ENCODE peak calls at places on chromosomes 12 and 14, in seven cellular contexts. Z is suprapubic skin; P is CD4-positive, alpha-beta T cell; S is stomach; A is astrocyte; C is breast epithelium; E is effector memory CD4-positive, alpha-beta T cell. Q is an unnamed sample.
A peak's percentile ranks its signal among the peaks of the same experiment; 100 is the strongest.

GRCh38 chr14:74973003-74973614 is 17.7 kb upstream of the PGF start:
- DNase-seq in P (no peak), A (peak; percentile 35), Z (no peak), C (no peak), S (no peak), E (no peak), Q (peak; percentile 58)

GRCh38 chr12:95997276-95997675 is 1.1 kb upstream of the HAL start:
- DNase-seq in A (no peak), C (no peak), Z (no peak), P (no peak), E (no peak), S (no peak), Q (no peak)

GRCh38 chr14:67722293-67722692 is 20.6 kb downstream of the RDH12 start:
- DNase-seq in C (no peak), P (no peak), E (no peak), S (peak; percentile 69), Z (no peak), A (peak; percentile 27), Q (no peak)

GRCh38 chr14:64388533-64389243 is 535 bp downstream of the MTHFD1 start:
- DNase-seq in C (no peak), P (no peak), E (no peak), A (peak; percentile 26), S (peak; percentile 38), Z (no peak), Q (peak; percentile 34)

GRCh38 chr12:1606021-1606622 is 11.7 kb upstream of the FBXL14 start:
- DNase-seq in S (peak; percentile 96), A (peak; percentile 77), C (peak; percentile 86), P (peak; percentile 69), E (peak; percentile 23), Z (peak; percentile 95), Q (peak; percentile 98)

GRCh38 chr12:105369014-105369413 is 38.5 kb downstream of the C12orf75 start:
- DNase-seq in C (no peak), E (no peak), P (no peak), A (peak; percentile 73), S (no peak), Z (no peak), Q (no peak)

GRCh38 chr14:93092606-93093556 is 22.8 kb downstream of the ITPK1 start:
- DNase-seq in A (no peak), P (no peak), Z (no peak), E (no peak), S (no peak), C (no peak), Q (no peak)

GRCh38 chr14:58882577-58883018 is 244.8 kb downstream of the DACT1 start:
- DNase-seq in E (no peak), S (no peak), C (no peak), A (peak; percentile 80), Z (no peak), P (no peak), Q (peak; percentile 88)

GRCh38 chr12:18998343-18999270 is 130.9 kb upstream of the PLEKHA5 start:
- DNase-seq in A (peak; percentile 89), Z (no peak), P (no peak), C (no peak), S (no peak), E (no peak), Q (no peak)

GRCh38 chr12:124954771-124955170 is 34.2 kb downstream of the DHX37 start:
- DNase-seq in C (no peak), E (no peak), P (no peak), S (no peak), A (no peak), Z (no peak), Q (no peak)

GRCh38 chr12:91413591-91413990 is 231.0 kb upstream of the DCN start:
- DNase-seq in C (no peak), A (peak; percentile 57), Z (no peak), E (no peak), S (no peak), P (no peak), Q (peak; percentile 49)

GRCh38 chr12:48977290-48978281 is 536 bp upstream of the WNT1 start:
- DNase-seq in P (peak; percentile 82), E (peak; percentile 78), C (no peak), A (peak; percentile 46), S (peak; percentile 67), Z (peak; percentile 83), Q (no peak)

GRCh38 chr12:47280543-47281330 is 201.0 kb upstream of the AMIGO2 start:
- DNase-seq in A (peak; percentile 58), P (no peak), S (no peak), C (no peak), E (no peak), Z (no peak), Q (no peak)

GRCh38 chr14:80468331-80469122 is 257.2 kb upstream of the DIO2 start:
- DNase-seq in A (no peak), C (no peak), Z (no peak), S (no peak), P (no peak), E (no peak), Q (peak; percentile 36)

GRCh38 chr14:93857500-93857899 is 69.2 kb upstream of the PRIMA1 start:
- DNase-seq in C (no peak), Z (no peak), S (no peak), P (no peak), A (no peak), E (no peak), Q (no peak)

GRCh38 chr14:44803239-44803905 is 158.4 kb downstream of the KLHL28 start:
- DNase-seq in S (no peak), A (peak; percentile 30), E (no peak), P (no peak), Z (no peak), C (no peak), Q (peak; percentile 78)

GRCh38 chr14:61934385-61934784 is 172.2 kb downstream of the SNAPC1 start:
- DNase-seq in E (no peak), A (peak; percentile 94), S (no peak), P (no peak), C (no peak), Z (no peak), Q (no peak)

GRCh38 chr12:93060666-93061413 is 131.7 kb upstream of the EEA1 start:
- DNase-seq in A (peak; percentile 32), S (no peak), Z (no peak), E (no peak), C (no peak), P (no peak), Q (peak; percentile 23)

GRCh38 chr12:75599061-75599460 is 87.7 kb upstream of the KRR1 start:
- DNase-seq in P (no peak), A (no peak), E (no peak), S (no peak), Z (no peak), C (no peak), Q (no peak)

GRCh38 chr14:61264022-61264571 is 17.0 kb downstream of the TMEM30B start:
- DNase-seq in A (no peak), Z (no peak), E (no peak), S (no peak), C (no peak), P (no peak), Q (no peak)

GRCh38 chr14:36582874-36583241 is 444 bp upstream of the NKX2-8 start:
- DNase-seq in Z (no peak), C (no peak), P (no peak), S (no peak), E (no peak), A (no peak), Q (no peak)
- H3K27me3 ChIP-seq in Z (peaks cover 87% of the 10 kb centered on the region), C (no peaks in the 10 kb centered on the region), P (peaks cover 84% of the 10 kb centered on the region), S (peaks cover 97% of the 10 kb centered on the region), E (peaks cover 19% of the 10 kb centered on the region), A (peaks cover 66% of the 10 kb centered on the region), Q (no peaks in the 10 kb centered on the region)

DNA sequence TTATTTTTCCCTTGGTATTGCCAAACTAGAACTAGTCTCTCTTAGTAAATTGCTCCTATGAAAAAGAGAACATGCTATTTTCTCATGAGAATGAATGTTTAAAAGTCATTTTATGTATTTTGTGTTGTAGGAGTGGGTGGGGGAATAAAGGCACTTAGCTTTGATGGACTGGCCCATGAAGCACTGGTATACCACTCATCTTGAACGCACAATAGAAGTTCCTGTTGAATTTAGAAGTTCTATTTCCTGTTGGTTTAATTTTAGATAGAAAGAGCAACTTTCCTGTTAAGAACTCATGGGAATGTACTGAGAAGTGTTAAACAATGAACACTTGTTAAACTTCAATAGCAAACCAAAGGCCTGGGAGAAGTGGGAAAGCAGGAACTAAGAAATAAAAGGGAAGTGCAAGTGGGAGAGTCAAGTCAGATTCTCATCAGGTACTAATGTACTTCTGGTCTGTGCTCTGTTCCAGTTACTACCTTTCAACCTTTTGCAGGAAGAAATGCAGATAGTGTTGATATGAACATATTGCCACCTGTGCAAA is 23.1 kb downstream of the TTC6 start:
- DNase-seq in P (no peak), E (no peak), A (no peak), Z (no peak), C (no peak), S (no peak), Q (no peak)
- H3K27me3 ChIP-seq in P (no peaks in the 10 kb centered on the region), E (no peaks in the 10 kb centered on the region), A (no peaks in the 10 kb centered on the region), Z (peaks cover 24% of the 10 kb centered on the region), C (no peaks in the 10 kb centered on the region), S (peaks cover 27% of the 10 kb centered on the region), Q (no peaks in the 10 kb centered on the region)

GRCh38 chr12:65019696-65020095 is 101.4 kb downstream of the WIF1 start:
- DNase-seq in A (no peak), Z (no peak), C (no peak), S (no peak), P (no peak), E (no peak), Q (peak; percentile 97)

GRCh38 chr12:65022441-65022840 is 98.7 kb downstream of the WIF1 start:
- DNase-seq in E (no peak), Z (no peak), C (no peak), S (no peak), A (no peak), P (no peak), Q (no peak)

GRCh38 chr12:65025070-65025469 is 96.0 kb downstream of the WIF1 start:
- DNase-seq in C (no peak), Z (no peak), P (no peak), S (no peak), A (no peak), E (no peak), Q (no peak)

GRCh38 chr12:65022960-65023359 is 98.1 kb downstream of the WIF1 start:
- DNase-seq in A (no peak), S (no peak), Z (no peak), C (no peak), E (no peak), P (no peak), Q (peak; percentile 45)

DNA sequence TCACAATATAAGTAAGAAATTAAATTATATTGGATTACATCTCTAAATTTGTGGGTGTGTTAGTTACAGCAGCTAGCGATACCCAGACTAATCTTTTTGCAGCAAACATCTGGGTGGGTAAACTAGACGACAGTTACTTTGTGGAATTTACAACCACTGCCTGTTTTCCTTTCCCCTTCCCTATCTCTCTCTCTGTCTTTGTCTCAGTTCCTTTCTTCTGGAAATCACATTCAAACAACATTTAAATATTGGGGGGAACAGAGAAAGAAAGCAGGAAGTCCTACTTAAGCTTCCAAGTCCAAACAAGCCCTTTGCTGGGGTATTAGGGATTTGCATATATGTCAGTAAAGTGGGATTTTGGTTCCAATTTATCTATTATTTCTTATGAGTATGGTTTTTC is 97.6 kb downstream of the WIF1 start:
- DNase-seq in C (no peak), A (no peak), Z (no peak), S (no peak), P (no peak), E (no peak), Q (no peak)
- H3K27me3 ChIP-seq in C (no peaks in the 10 kb centered on the region), A (peaks cover 13% of the 10 kb centered on the region), Z (no peaks in the 10 kb centered on the region), S (peaks cover 3% of the 10 kb centered on the region), P (no peaks in the 10 kb centered on the region), E (no peaks in the 10 kb centered on the region), Q (no peaks in the 10 kb centered on the region)

DNA sequence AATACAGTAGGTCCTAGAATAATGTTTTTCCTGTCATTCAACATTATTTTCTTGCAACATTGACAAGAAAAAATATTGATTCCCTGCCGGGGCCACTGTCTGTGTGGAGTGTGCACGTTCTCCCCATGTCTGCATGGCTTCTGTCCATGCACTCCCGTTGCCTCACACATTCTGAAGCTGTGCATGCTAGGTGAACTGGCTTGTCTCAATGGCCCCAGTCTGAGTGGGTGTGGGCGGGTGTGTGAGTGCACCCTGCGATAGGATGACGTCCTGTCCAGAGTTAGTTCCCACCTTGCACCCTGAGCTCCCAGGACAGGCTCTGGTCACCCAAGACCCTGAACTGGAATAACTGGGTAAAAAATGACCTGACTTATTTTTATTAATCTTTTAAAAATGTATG is 186.1 kb downstream of the CAND1 start:
- DNase-seq in A (no peak), C (no peak), Z (no peak), S (no peak), P (no peak), E (no peak), Q (no peak)
- H3K27me3 ChIP-seq in A (no peaks in the 10 kb centered on the region), C (no peaks in the 10 kb centered on the region), Z (no peaks in the 10 kb centered on the region), S (no peaks in the 10 kb centered on the region), P (no peaks in the 10 kb centered on the region), E (no peaks in the 10 kb centered on the region), Q (no peaks in the 10 kb centered on the region)

Q was measured in SJCRH30.